ENCODE peak calls at places on chromosomes 16 and 17, in five cellular contexts. One of them, this sample, is unnamed.

GRCh38 chr16:69176033-69176780 is 10.8 kb upstream of the SNTB2 start:
- DNase-seq in PC-9: no peak
- DNase-seq in left colon: no peak
- DNase-seq in NCI-H226: no peak
- DNase-seq in B cell: no peak
- DNase-seq in this sample: no peak

GRCh38 chr17:78921437-78921971 is 3.7 kb downstream of the TIMP2 start:
- DNase-seq in left colon: peak
- DNase-seq in B cell: no peak
- DNase-seq in PC-9: no peak
- DNase-seq in NCI-H226: no peak
- DNase-seq in this sample: no peak

GRCh38 chr17:3594056-3594810 is 15.0 kb downstream of the TRPV1 start:
- DNase-seq in B cell: no peak
- DNase-seq in left colon: no peak
- DNase-seq in NCI-H226: no peak
- DNase-seq in PC-9: peak
- DNase-seq in this sample: no peak

GRCh38 chr16:52552643-52553042 is 5.7 kb upstream of the TOX3 start:
- DNase-seq in B cell: no peak
- DNase-seq in PC-9: no peak
- DNase-seq in NCI-H226: no peak
- DNase-seq in left colon: no peak
- DNase-seq in this sample: peak

GRCh38 chr16:72300892-72301291 is 128.9 kb upstream of the PMFBP1 start:
- DNase-seq in PC-9: no peak
- DNase-seq in B cell: no peak
- DNase-seq in left colon: no peak
- DNase-seq in NCI-H226: no peak
- DNase-seq in this sample: peak

GRCh38 chr16:21001262-21001661 is 100.7 kb downstream of the LYRM1 start:
- DNase-seq in NCI-H226: no peak
- DNase-seq in left colon: no peak
- DNase-seq in PC-9: no peak
- DNase-seq in B cell: no peak
- DNase-seq in this sample: peak

GRCh38 chr17:42843358-42843934 is 934 bp upstream of the AOC2 start:
- DNase-seq in B cell: peak
- DNase-seq in PC-9: peak
- DNase-seq in left colon: no peak
- DNase-seq in NCI-H226: peak
- DNase-seq in this sample: peak

GRCh38 chr16:55495616-55496289 is 13.1 kb upstream of the LPCAT2 start:
- DNase-seq in B cell: no peak
- DNase-seq in left colon: no peak
- DNase-seq in PC-9: no peak
- DNase-seq in NCI-H226: no peak
- DNase-seq in this sample: no peak

This sample was measured in small intestine.